ENCODE peak calls at places on chromosomes 16 and 17, in four cellular contexts. T, D, H and C are unnamed samples.

GRCh38 chr16:81238296-81239011 is at the start of gene BCO1:
- DNase-seq in T (peak; percentile 53), D (peak; percentile 56), H (no peak), C (no peak)

GRCh38 chr17:44396946-44397345 is 7.5 kb upstream of the ITGA2B start:
- DNase-seq in T (no peak), D (no peak), H (no peak), C (no peak)

GRCh38 chr16:51049276-51049675 is 101.8 kb downstream of the SALL1 start:
- DNase-seq in T (no peak), D (no peak), H (no peak), C (no peak)

GRCh38 chr16:87074635-87075318 is 242.4 kb downstream of the C16orf95 start:
- DNase-seq in T (no peak), D (no peak), H (no peak), C (no peak)

GRCh38 chr17:70314096-70314495 is 144.8 kb downstream of the KCNJ2 start:
- DNase-seq in T (no peak), D (no peak), H (no peak), C (no peak)

GRCh38 chr16:4894276-4895150 is 42.4 kb downstream of the PPL start:
- DNase-seq in T (no peak), D (no peak), H (no peak), C (no peak)

GRCh38 chr17:4818276-4818675 is 11.3 kb downstream of the PLD2 start:
- DNase-seq in T (no peak), D (no peak), H (no peak), C (no peak)

GRCh38 chr17:29116652-29117439 is 63.4 kb downstream of the MYO18A start:
- DNase-seq in T (peak; percentile 49), D (peak; percentile 79), H (peak; percentile 69), C (no peak)

GRCh38 chr17:1312261-1312870 is 32.9 kb downstream of the TRARG1 start:
- DNase-seq in T (no peak), D (peak; percentile 58), H (no peak), C (no peak)

GRCh38 chr16:78005881-78006280 is 16.5 kb upstream of the CLEC3A start:
- DNase-seq in T (no peak), D (no peak), H (no peak), C (no peak)

GRCh38 chr16:9823510-9823909 is 358.7 kb downstream of the GRIN2A start:
- DNase-seq in T (no peak), D (no peak), H (no peak), C (no peak)

GRCh38 chr17:4357030-4357635 is 9.3 kb downstream of the UBE2G1 start:
- DNase-seq in T (no peak), D (no peak), H (no peak), C (no peak)

GRCh38 chr16:4945560-4946502 is 8.9 kb upstream of the PPL start:
- DNase-seq in T (peak; percentile 94), D (peak; percentile 56), H (peak; percentile 85), C (no peak)

GRCh38 chr16:89538286-89538685 is 22.2 kb upstream of the RPL13 start:
- DNase-seq in T (no peak), D (no peak), H (no peak), C (no peak)

GRCh38 chr16:55015181-55015913 is 84.7 kb downstream of the IRX5 start:
- DNase-seq in T (no peak), D (no peak), H (no peak), C (no peak)

GRCh38 chr17:64736804-64737492 is 74.8 kb upstream of the SMURF2 start:
- DNase-seq in T (peak; percentile 83), D (peak; percentile 33), H (no peak), C (no peak)

GRCh38 chr17:51115179-51115578 is 5.5 kb downstream of the SPAG9 start:
- DNase-seq in T (no peak), D (no peak), H (no peak), C (no peak)

GRCh38 chr16:22789281-22789945 is 24.5 kb upstream of the HS3ST2 start:
- DNase-seq in T (peak; percentile 63), D (no peak), H (no peak), C (no peak)

GRCh38 chr16:30658731-30659506 is 688 bp downstream of the FBRS start:
- DNase-seq in T (peak; percentile 94), D (peak; percentile 99), H (no peak), C (no peak)

GRCh38 chr16:85778873-85779272 is 20.5 kb downstream of the EMC8 start:
- DNase-seq in T (no peak), D (no peak), H (no peak), C (no peak)

GRCh38 chr16:291539-291938 is 8.6 kb downstream of the PDIA2 start:
- DNase-seq in T (no peak), D (no peak), H (no peak), C (no peak)

GRCh38 chr17:41065829-41066624 is at the start of gene KRTAP2-4:
- DNase-seq in T (peak; percentile 83), D (no peak), H (no peak), C (no peak)

GRCh38 chr17:68544521-68544920 is 32.3 kb downstream of the PRKAR1A start:
- DNase-seq in T (no peak), D (no peak), H (no peak), C (no peak)

GRCh38 chr17:57091186-57091618 is 6.2 kb downstream of the AKAP1 start:
- DNase-seq in T (no peak), D (no peak), H (no peak), C (no peak)

DNA sequence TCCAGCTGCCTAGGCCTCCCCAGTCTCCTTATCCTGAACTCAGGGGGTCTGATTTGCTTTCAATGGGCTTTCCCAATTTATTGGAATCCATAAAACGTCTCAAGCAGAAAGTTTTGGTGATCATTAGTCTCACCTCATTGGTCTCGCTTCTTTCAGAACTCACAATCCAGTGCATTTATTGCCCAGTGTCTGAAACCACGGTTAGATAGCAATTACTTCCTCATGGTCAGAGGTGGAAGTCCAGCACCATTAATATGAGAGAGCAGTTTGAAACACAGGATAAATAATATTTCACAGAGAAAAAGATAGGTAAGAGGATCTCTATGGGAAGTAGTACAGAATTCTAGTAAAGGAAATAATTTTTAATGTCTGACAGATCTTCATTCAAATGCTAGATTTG is 128.7 kb downstream of the TOX3 start:
- DNase-seq in T (no peak), D (no peak), H (no peak), C (no peak)
- H3K4me3 ChIP-seq in T (no peak overlapping the region), D (no peak overlapping the region), H (no peak overlapping the region), C (no peak overlapping the region)

DNA sequence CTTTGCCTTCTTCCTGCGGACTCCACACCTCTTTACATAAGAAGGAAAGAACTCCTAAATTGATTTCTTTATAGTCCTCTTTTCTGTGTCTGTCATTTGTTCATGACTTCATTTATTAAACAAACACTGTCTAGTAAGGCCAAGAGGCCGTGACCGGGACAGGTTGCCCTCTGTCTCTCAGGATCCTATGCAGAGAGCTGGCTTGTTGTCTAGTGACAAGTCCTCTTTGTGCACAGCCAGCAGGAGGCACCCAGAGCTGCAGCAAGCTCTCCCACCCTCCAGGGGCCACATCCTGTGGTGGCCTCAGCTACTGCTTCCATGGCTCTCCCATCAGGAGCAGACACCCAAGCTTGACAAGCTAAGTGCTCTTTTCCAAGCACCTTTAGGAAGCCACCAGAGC is 50.6 kb downstream of the PLD6 start:
- DNase-seq in T (no peak), D (no peak), H (no peak), C (no peak)
- TF ChIP-seq CTCF in T (peak; percentile 17), D (no peak), H (no peak), C (no peak)

DNA sequence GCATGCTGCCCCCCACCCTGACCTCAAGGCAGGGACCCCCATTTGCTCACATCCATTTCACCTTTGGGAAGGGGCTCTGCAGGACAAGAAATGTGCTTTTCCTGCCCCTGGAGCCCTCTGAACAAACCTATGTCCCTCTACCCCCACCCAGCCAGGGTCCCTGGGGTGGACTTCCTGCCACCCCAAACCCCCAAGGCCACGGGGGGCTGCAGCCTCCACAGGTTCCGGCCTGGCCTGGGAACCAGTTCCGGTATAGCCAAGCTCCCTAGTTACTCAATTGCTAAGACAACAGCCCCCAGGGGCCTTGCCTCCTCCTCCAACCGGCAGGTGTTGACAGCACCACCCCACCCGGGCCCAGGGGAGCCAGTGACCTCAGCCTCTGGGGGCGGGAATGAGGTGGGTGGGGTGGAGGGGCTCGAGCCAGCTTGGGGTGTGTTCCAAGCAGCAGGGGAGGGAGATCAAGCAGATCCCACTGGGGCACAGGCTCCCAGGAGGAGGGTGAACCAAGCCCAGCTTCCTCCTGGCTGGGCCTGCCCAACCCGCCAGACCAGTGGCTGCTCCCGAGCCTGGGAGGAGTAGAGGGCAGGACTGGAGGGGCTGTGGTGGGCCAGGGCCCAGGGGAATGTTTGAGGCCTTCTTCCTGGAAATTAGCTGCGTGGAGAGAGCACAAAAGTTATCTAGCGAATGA is 6.6 kb downstream of the PNMT start:
- DNase-seq in T (peak; percentile 36), D (peak; percentile 84), H (peak; percentile 90), C (no peak)
- H3K4me1 ChIP-seq in T (peaks cover 11% of the 10 kb centered on the region), D (peaks cover 42% of the 10 kb centered on the region), H (peaks cover 16% of the 10 kb centered on the region), C (peaks cover 38% of the 10 kb centered on the region)

GRCh38 chr17:15341966-15342365 is 569 bp upstream of the TEKT3 start:
- DNase-seq in T (no peak), D (no peak), H (no peak), C (no peak)
- H3K4me3 ChIP-seq in T (no peak overlapping the region), D (peak overlapping the region; percentile 40), H (peak overlapping the region; percentile 72), C (peak overlapping the region; percentile 46)

GRCh38 chr17:19672009-19672837 is 23.7 kb downstream of the ALDH3A2 start:
- DNase-seq in T (peak; percentile 60), D (peak; percentile 62), H (no peak), C (no peak)
- TF ChIP-seq CTCF in T (peak; percentile 64), D (no peak), H (no peak), C (no peak)

GRCh38 chr16:2003827-2004641 is 5.6 kb downstream of the ZNF598 start:
- DNase-seq in T (peak; percentile 80), D (peak; percentile 96), H (peak; percentile 89), C (no peak)
- H3K4me1 ChIP-seq in T (peaks cover 16% of the 10 kb centered on the region), D (peaks cover 22% of the 10 kb centered on the region), H (peaks cover 30% of the 10 kb centered on the region), C (peaks cover 58% of the 10 kb centered on the region)

GRCh38 chr16:17330019-17330570 is 140.7 kb downstream of the XYLT1 start:
- DNase-seq in T (no peak), D (no peak), H (no peak), C (no peak)

GRCh38 chr16:17327671-17328335 is 143.0 kb downstream of the XYLT1 start:
- DNase-seq in T (no peak), D (no peak), H (no peak), C (no peak)

GRCh38 chr16:17329412-17329811 is 141.3 kb downstream of the XYLT1 start:
- DNase-seq in T (no peak), D (no peak), H (no peak), C (no peak)

GRCh38 chr16:17331071-17331521 is 139.7 kb downstream of the XYLT1 start:
- DNase-seq in T (no peak), D (no peak), H (no peak), C (no peak)

GRCh38 chr16:17328971-17329370 is 141.8 kb downstream of the XYLT1 start:
- DNase-seq in T (no peak), D (peak; percentile 66), H (no peak), C (no peak)
- H3K4me3 ChIP-seq in T (no peak overlapping the region), D (no peak overlapping the region), H (no peak overlapping the region), C (no peak overlapping the region)

GRCh38 chr17:73210002-73210678 is 17.3 kb downstream of the COG1 start:
- DNase-seq in T (peak; percentile 48), D (no peak), H (no peak), C (no peak)
- TF ChIP-seq CTCF in T (peak; percentile 62), D (peak; percentile 22), H (no peak), C (no peak)

GRCh38 chr17:21021208-21021803 is 21.5 kb downstream of the USP22 start:
- DNase-seq in T (no peak), D (no peak), H (no peak), C (no peak)
- H3K4me1 ChIP-seq in T (no peaks in the 10 kb centered on the region), D (no peaks in the 10 kb centered on the region), H (no peaks in the 10 kb centered on the region), C (peaks cover 49% of the 10 kb centered on the region)